ENCODE peak calls at places on chromosomes 16 and 17, in five cellular contexts. F, W, R, I and E are unnamed samples. For H3K4me1, the result is how much of the 10 kb centered on the place peaks cover.

GRCh38 chr17:77371117-77371887 is 230.5 kb downstream of the SEC14L1 start:
- DNase-seq in F (no peak), W (no peak), R (peak), I (no peak), E (peak)

GRCh38 chr17:38750312-38751121 is 2.0 kb upstream of the PSMB3 start:
- DNase-seq in F (no peak), W (no peak), R (no peak), I (peak), E (no peak)

GRCh38 chr17:35001549-35001948 is 21.2 kb downstream of the LIG3 start:
- DNase-seq in F (no peak), W (no peak), R (no peak), I (no peak), E (no peak)

GRCh38 chr17:72498671-72499210 is 377.9 kb downstream of the SOX9 start:
- DNase-seq in F (no peak), W (no peak), R (no peak), I (no peak), E (no peak)

GRCh38 chr17:83118071-83118841 is 38.8 kb downstream of the METRNL start:
- DNase-seq in F (no peak), W (no peak), R (no peak), I (no peak), E (peak)

GRCh38 chr16:71846443-71846842 is 667 bp downstream of the ATXN1L start:
- DNase-seq in F (peak), W (no peak), R (peak), I (no peak), E (no peak)

GRCh38 chr17:65222216-65222738 is 85.1 kb downstream of the RGS9 start:
- DNase-seq in F (no peak), W (no peak), R (no peak), I (peak), E (no peak)

GRCh38 chr17:35235917-35236316 is 7.0 kb upstream of the SLFN5 start:
- DNase-seq in F (no peak), W (no peak), R (no peak), I (no peak), E (no peak)

GRCh38 chr17:35048685-35049379 is 14.7 kb downstream of the RFFL start:
- DNase-seq in F (no peak), W (no peak), R (no peak), I (no peak), E (no peak)

GRCh38 chr17:897970-898619 is 81.5 kb downstream of the NXN start:
- DNase-seq in F (no peak), W (no peak), R (no peak), I (no peak), E (no peak)

GRCh38 chr17:77458202-77459017 is 317.6 kb downstream of the SEC14L1 start:
- DNase-seq in F (no peak), W (no peak), R (no peak), I (no peak), E (no peak)

GRCh38 chr16:14289692-14290340 is 218.7 kb downstream of the MRTFB start:
- DNase-seq in F (peak), W (peak), R (peak), I (no peak), E (no peak)

GRCh38 chr16:20004931-20005330 is 68.8 kb downstream of the GPR139 start:
- DNase-seq in F (no peak), W (no peak), R (no peak), I (no peak), E (no peak)

GRCh38 chr16:49276646-49277385 is 4.8 kb downstream of the CBLN1 start:
- DNase-seq in F (no peak), W (no peak), R (no peak), I (no peak), E (no peak)

DNA sequence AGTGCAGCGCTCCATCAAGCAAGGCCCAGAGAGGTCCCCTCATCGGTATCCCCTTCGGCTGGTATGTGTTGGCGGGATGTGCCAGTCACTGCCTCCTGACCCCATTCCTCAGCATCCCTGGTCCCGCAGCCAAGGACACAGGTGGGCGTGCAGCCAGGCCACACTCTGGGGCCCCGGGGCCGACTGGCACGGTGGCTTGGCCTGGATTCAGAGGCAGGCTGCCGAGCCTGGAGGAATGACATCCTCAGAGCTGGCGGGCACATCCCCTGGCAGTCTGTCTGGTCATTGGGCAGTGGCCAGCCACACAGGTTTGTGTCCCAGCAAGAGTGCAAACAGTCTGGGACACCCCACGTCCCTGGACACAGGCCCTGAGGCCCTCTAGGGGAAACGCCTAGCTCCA is 111.1 kb downstream of the SDK2 start:
- DNase-seq in F (no peak), W (no peak), R (no peak), I (no peak), E (no peak)
- H3K4me1 ChIP-seq in F (under half), W (under half), R (half or more), I (under half), E (under half)

GRCh38 chr16:89473136-89473712 is 17.1 kb downstream of the ANKRD11 start:
- DNase-seq in F (no peak), W (no peak), R (no peak), I (no peak), E (no peak)
- H3K4me1 ChIP-seq in F (half or more), W (half or more), R (under half), I (half or more), E (under half)

DNA sequence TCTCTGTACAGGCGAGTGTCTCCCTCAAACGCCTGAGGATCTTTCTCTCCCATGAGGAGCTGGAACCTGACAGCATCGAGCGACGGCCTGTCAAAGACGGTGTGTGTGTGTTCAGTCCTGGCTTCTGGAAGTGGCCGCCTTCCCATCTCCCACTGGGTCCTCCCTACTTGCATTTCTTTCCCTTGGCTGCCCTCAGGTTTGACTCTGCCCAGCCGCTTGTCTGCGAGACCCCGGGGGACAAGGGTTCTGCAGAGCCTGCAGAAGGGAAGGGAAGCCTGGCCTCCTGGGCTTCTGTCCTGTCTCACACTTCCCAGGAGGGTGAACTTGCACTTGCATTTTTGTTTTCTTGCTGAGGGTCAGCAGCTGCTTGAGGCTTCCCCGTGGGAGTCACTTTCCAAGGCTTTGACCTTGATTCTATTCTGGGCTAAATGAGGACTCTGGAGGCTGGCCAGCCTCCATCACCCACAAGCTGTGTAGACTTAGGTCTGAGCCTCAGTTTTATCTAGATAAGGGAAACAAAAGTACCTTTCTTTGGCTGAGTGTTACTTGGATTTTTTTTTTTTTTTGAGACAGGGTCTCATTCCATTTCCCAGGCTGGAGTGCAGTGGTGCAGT is 122.3 kb downstream of the ABCC1 start:
- DNase-seq in F (no peak), W (no peak), R (peak), I (no peak), E (no peak)
- H3K4me1 ChIP-seq in F (under half), W (under half), R (under half), I (under half), E (under half)

GRCh38 chr17:66449418-66449977 is 147.1 kb downstream of the PRKCA start:
- DNase-seq in F (no peak), W (no peak), R (no peak), I (no peak), E (no peak)
- H3K4me1 ChIP-seq in F (under half), W (under half), R (under half), I (under half), E (under half)

DNA sequence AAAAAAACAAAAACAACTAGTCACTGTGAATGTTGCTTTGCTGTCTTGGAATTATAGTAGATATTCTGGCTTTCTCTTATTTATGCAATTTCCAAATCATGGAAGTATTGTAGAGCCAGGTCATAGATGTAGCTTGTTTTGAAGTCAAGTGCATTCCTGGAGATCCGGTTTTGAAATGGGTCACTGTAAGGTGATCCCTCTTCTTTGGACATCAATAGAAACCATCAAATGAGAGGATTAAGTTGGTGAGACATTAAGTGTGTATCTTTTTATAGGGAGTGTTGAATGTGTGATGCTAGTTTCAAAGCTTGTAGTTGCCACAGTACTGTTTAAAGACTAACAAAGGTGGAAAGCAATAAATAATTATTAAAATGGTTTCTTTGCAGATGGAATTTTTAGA is 4.5 kb downstream of the PRKAR1A start:
- DNase-seq in F (no peak), W (no peak), R (no peak), I (no peak), E (no peak)
- H3K4me1 ChIP-seq in F (under half), W (under half), R (under half), I (under half), E (under half)

DNA sequence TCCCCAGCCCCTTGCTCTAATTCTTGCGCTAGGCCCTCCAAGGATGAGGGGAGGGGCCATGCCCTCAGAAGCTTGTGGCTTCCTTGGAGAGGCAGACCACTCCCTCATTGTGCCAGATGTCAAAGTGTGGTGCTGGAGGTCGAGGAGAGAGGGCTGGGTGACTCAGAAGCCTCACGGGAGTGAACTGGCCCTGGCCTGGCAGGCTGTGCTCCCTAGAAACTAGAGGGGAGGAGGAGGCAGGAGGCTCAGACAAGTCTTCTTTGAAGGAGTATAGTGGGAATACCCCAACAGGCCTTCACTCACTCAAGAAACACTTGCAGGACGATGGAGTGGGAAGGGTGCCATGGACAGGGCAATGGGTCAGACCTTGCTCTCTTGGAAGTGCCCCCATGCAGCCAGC is 18.5 kb downstream of the ANKRD40 start:
- DNase-seq in F (peak), W (no peak), R (peak), I (no peak), E (no peak)
- H3K4me1 ChIP-seq in F (half or more), W (half or more), R (under half), I (under half), E (under half)

DNA sequence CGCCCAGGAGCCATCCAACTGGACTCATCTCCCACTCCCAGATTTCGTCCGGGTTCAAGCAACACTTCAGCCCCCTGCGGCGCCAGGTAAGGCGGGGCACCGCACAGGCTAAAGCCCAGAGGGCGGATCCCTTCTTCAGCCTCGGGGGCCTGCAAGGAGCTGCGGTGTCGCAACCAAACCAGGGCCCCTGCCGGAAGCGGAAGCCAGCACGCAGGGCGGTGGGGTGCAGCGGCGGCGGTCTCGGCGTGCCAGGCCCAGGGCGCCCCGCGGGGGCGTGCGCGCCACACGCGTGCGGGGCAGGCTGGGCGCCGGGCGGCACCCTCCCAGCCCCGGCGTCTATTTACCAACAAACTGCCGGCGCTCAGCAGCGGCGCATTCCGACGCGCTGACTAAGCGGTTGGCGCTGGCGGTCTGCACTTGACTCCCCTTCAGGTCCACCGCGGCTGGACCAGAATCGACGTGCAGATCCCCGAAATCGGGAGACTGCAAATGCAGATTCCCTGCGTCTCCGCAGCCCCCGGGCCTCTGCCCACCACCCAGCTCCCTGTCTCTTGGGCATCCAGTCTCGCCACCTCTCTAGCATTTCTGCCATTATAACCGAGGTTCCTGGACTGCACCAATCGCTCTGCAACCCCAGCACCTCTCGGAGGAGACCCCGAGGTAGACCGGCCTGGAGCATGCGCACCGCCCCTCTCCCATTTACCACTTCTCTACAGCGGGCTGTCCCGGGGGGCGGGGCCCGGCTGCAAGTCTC is 433 bp upstream of the DLX4 start:
- DNase-seq in F (peak), W (peak), R (peak), I (peak), E (peak)
- H3K4me1 ChIP-seq in F (under half), W (under half), R (under half), I (under half), E (under half)

DNA sequence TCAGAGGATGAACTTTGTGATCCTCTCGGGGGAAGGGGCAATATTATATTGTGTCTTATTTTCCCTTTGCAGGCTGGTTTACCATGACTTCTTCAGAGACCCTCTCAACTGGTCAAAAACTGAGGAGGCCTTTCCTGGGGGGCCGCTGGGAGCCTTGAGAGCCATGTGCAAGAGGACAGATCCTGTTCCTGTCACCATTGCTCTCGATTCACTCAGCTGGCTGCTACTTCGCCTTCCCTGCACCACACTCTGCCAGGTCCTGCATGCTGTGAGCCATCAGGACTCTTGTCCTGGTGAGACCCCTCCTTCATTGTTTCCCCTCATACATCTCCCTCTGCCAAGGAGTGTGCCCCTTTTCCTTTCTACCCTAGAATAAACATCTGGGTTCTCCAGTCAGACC is 2.5 kb downstream of the ELP5 start:
- DNase-seq in F (no peak), W (no peak), R (no peak), I (no peak), E (no peak)
- H3K4me1 ChIP-seq in F (under half), W (under half), R (under half), I (under half), E (under half)

GRCh38 chr16:85992779-85993178 is 93.8 kb downstream of the IRF8 start:
- DNase-seq in F (no peak), W (no peak), R (no peak), I (no peak), E (no peak)
- H3K4me1 ChIP-seq in F (under half), W (under half), R (under half), I (under half), E (under half)

DNA sequence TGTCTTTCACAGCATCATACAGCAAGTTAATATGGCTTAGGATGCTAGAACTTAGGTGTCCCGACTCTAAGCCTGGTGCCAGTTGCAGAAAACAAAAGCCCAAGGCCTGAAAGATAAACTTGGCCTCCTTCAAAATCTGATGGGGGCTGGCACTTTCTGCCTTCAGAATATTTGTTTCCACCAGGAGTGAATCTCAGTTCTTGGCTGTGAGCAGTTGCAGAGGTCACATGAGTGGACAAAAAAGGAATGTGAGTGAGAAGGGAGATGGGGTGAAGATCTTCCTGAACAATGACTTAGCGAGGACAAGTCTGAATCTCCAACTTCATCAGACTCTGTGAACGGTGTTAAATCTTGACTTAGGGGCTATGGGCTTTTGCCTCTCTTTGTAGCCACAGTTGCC is 46.6 kb downstream of the HOXB1 start:
- DNase-seq in F (no peak), W (no peak), R (no peak), I (no peak), E (no peak)
- H3K4me1 ChIP-seq in F (under half), W (half or more), R (under half), I (under half), E (under half)